ENCODE peak calls at places on chromosome 9, in six cellular contexts. W is NCI-H2081, T is upper lobe of right lung, Q is fibroblast of mammary gland, B is HFF-Myc, N is COR-L47. D is an unnamed sample.
A peak's percentile ranks its signal among the peaks of the same experiment; 100 is the strongest.

GRCh38 chr9:92359380-92360007 is 33.7 kb downstream of the CENPP start:
- DNase-seq in W (no peak), T (no peak), Q (no peak), B (no peak), N (no peak), D (no peak)

GRCh38 chr9:16501098-16501663 is 369.3 kb downstream of the BNC2 start:
- DNase-seq in W (no peak), T (no peak), Q (peak; percentile 77), B (no peak), N (no peak), D (no peak)

GRCh38 chr9:21506910-21507795 is 25.0 kb upstream of the IFNE start:
- DNase-seq in W (no peak), T (no peak), Q (peak; percentile 95), B (peak; percentile 61), N (no peak), D (no peak)

GRCh38 chr9:75167281-75167680 is 79.0 kb downstream of the OSTF1 start:
- DNase-seq in W (no peak), T (no peak), Q (no peak), B (no peak), N (no peak), D (no peak)

GRCh38 chr9:33135086-33135958 is 31.8 kb downstream of the B4GALT1 start:
- DNase-seq in W (no peak), T (no peak), Q (peak; percentile 60), B (no peak), N (no peak), D (no peak)

GRCh38 chr9:133961226-133962165 is 30.6 kb downstream of the VAV2 start:
- DNase-seq in W (no peak), T (no peak), Q (no peak), B (no peak), N (no peak), D (no peak)

GRCh38 chr9:84408416-84408815 is 67.9 kb upstream of the SLC28A3 start:
- DNase-seq in W (no peak), T (no peak), Q (no peak), B (no peak), N (no peak), D (no peak)

GRCh38 chr9:78031271-78031825 is at the start of gene GNAQ:
- DNase-seq in W (peak; percentile 56), T (peak; percentile 78), Q (no peak), B (no peak), N (no peak), D (peak; percentile 76)

GRCh38 chr9:134029248-134030226 is 4.3 kb downstream of the BRD3OS start:
- DNase-seq in W (no peak), T (no peak), Q (no peak), B (no peak), N (no peak), D (no peak)

GRCh38 chr9:38026021-38026809 is 42.8 kb downstream of the SHB start:
- DNase-seq in W (peak; percentile 87), T (no peak), Q (peak; percentile 92), B (peak; percentile 88), N (peak; percentile 17), D (no peak)

GRCh38 chr9:126055386-126055785 is 271.2 kb upstream of the MVB12B start:
- DNase-seq in W (no peak), T (peak; percentile 46), Q (peak; percentile 14), B (peak; percentile 14), N (no peak), D (no peak)

GRCh38 chr9:98514841-98515240 is 193.9 kb downstream of the GABBR2 start:
- DNase-seq in W (no peak), T (no peak), Q (no peak), B (no peak), N (no peak), D (no peak)

GRCh38 chr9:134213508-134214394 is 49.4 kb upstream of the RNU6ATAC start:
- DNase-seq in W (no peak), T (peak; percentile 56), Q (no peak), B (no peak), N (no peak), D (no peak)

GRCh38 chr9:107158321-107158720 is 124.8 kb upstream of the RAD23B start:
- DNase-seq in W (peak; percentile 58), T (no peak), Q (peak; percentile 43), B (no peak), N (peak; percentile 43), D (no peak)

GRCh38 chr9:117737721-117738226 is 33.6 kb downstream of the TLR4 start:
- DNase-seq in W (peak; percentile 8), T (no peak), Q (no peak), B (no peak), N (no peak), D (no peak)

GRCh38 chr9:111413996-111414395 is 70.2 kb downstream of the ECPAS start:
- DNase-seq in W (no peak), T (no peak), Q (no peak), B (no peak), N (no peak), D (no peak)

GRCh38 chr9:96491079-96491879 is 41.3 kb downstream of the HABP4 start:
- DNase-seq in W (no peak), T (no peak), Q (no peak), B (no peak), N (no peak), D (no peak)

GRCh38 chr9:137583957-137584356 is 5.2 kb upstream of the DPH7 start:
- DNase-seq in W (no peak), T (no peak), Q (no peak), B (no peak), N (no peak), D (no peak)

GRCh38 chr9:105296889-105297288 is 52.4 kb downstream of the SLC44A1 start:
- DNase-seq in W (no peak), T (no peak), Q (peak; percentile 98), B (no peak), N (no peak), D (no peak)

GRCh38 chr9:104923740-104924139 is 4.2 kb downstream of the ABCA1 start:
- DNase-seq in W (no peak), T (no peak), Q (no peak), B (no peak), N (no peak), D (no peak)

GRCh38 chr9:34084562-34084961 is 35.9 kb upstream of the UBAP2 start:
- DNase-seq in W (no peak), T (peak; percentile 4), Q (no peak), B (no peak), N (no peak), D (no peak)

GRCh38 chr9:112041536-112042243 is 133.4 kb downstream of the SUSD1 start:
- DNase-seq in W (no peak), T (no peak), Q (peak; percentile 99), B (peak; percentile 98), N (no peak), D (no peak)

GRCh38 chr9:2597483-2597882 is 24.1 kb upstream of the VLDLR start:
- DNase-seq in W (peak; percentile 14), T (no peak), Q (peak; percentile 11), B (no peak), N (no peak), D (no peak)

GRCh38 chr9:14433841-14434511 is 120.0 kb upstream of the NFIB start:
- DNase-seq in W (peak; percentile 79), T (no peak), Q (peak; percentile 80), B (peak; percentile 59), N (peak; percentile 83), D (no peak)

GRCh38 chr9:6441269-6441668 is 28.3 kb downstream of the UHRF2 start:
- DNase-seq in W (no peak), T (no peak), Q (peak; percentile 61), B (no peak), N (no peak), D (no peak)

GRCh38 chr9:114449236-114449635 is 56.0 kb downstream of the WHRN start:
- DNase-seq in W (peak; percentile 42), T (no peak), Q (no peak), B (no peak), N (peak; percentile 25), D (no peak)

GRCh38 chr9:98374385-98375051 is 119.1 kb upstream of the TBC1D2 start:
- DNase-seq in W (no peak), T (no peak), Q (peak; percentile 96), B (peak; percentile 7), N (no peak), D (peak; percentile 49)

GRCh38 chr9:129885018-129885669 is 49.9 kb downstream of the USP20 start:
- DNase-seq in W (no peak), T (peak; percentile 76), Q (no peak), B (no peak), N (peak; percentile 53), D (no peak)

GRCh38 chr9:71663931-71664459 is 104.3 kb downstream of the CEMIP2 start:
- DNase-seq in W (no peak), T (no peak), Q (no peak), B (no peak), N (no peak), D (no peak)

GRCh38 chr9:89359018-89359417 is 40.7 kb downstream of the SECISBP2 start:
- DNase-seq in W (peak; percentile 87), T (no peak), Q (no peak), B (no peak), N (peak; percentile 58), D (no peak)

GRCh38 chr9:114475412-114476136 is 29.7 kb downstream of the WHRN start:
- DNase-seq in W (no peak), T (no peak), Q (no peak), B (no peak), N (no peak), D (no peak)